ENCODE peak calls at places on chromosomes 12 and 14, in seven cellular contexts. One of them, this sample, is unnamed.

GRCh38 chr12:8890313-8891084 is 23.8 kb upstream of the PHC1 start:
- DNase-seq in activated CD8-positive, alpha-beta memory T cell treated with anti-CD3 and anti-CD28 coated beads for 48 hours: peak; percentile 25
- DNase-seq in GM23338: peak; percentile 82
- DNase-seq in nephron progenitor cell: peak; percentile 74
- DNase-seq in cardiac muscle cell: peak; percentile 68
- DNase-seq in neural crest cell: peak; percentile 76
- DNase-seq in AML-193: peak; percentile 42
- DNase-seq in this sample: no peak

GRCh38 chr12:71636704-71637115 is 26.9 kb downstream of the ZFC3H1 start:
- DNase-seq in activated CD8-positive, alpha-beta memory T cell treated with anti-CD3 and anti-CD28 coated beads for 48 hours: no peak
- DNase-seq in GM23338: peak; percentile 93
- DNase-seq in nephron progenitor cell: peak; percentile 15
- DNase-seq in cardiac muscle cell: peak; percentile 80
- DNase-seq in neural crest cell: no peak
- DNase-seq in AML-193: peak; percentile 74
- DNase-seq in this sample: no peak

GRCh38 chr12:110694330-110694891 is 5.5 kb upstream of the HVCN1 start:
- DNase-seq in activated CD8-positive, alpha-beta memory T cell treated with anti-CD3 and anti-CD28 coated beads for 48 hours: no peak
- DNase-seq in GM23338: no peak
- DNase-seq in nephron progenitor cell: no peak
- DNase-seq in cardiac muscle cell: peak; percentile 22
- DNase-seq in neural crest cell: no peak
- DNase-seq in AML-193: peak; percentile 56
- DNase-seq in this sample: no peak

GRCh38 chr12:67698711-67699603 is 50.4 kb downstream of the DYRK2 start:
- DNase-seq in activated CD8-positive, alpha-beta memory T cell treated with anti-CD3 and anti-CD28 coated beads for 48 hours: no peak
- DNase-seq in GM23338: no peak
- DNase-seq in nephron progenitor cell: no peak
- DNase-seq in cardiac muscle cell: peak; percentile 30
- DNase-seq in neural crest cell: no peak
- DNase-seq in AML-193: peak; percentile 49
- DNase-seq in this sample: no peak

GRCh38 chr14:74240794-74241610 is 1.8 kb downstream of the VSX2 start:
- DNase-seq in activated CD8-positive, alpha-beta memory T cell treated with anti-CD3 and anti-CD28 coated beads for 48 hours: no peak
- DNase-seq in GM23338: peak; percentile 57
- DNase-seq in nephron progenitor cell: peak; percentile 53
- DNase-seq in cardiac muscle cell: no peak
- DNase-seq in neural crest cell: no peak
- DNase-seq in AML-193: no peak
- DNase-seq in this sample: no peak

GRCh38 chr12:27497446-27497845 is 26.6 kb upstream of the PPFIBP1 start:
- DNase-seq in activated CD8-positive, alpha-beta memory T cell treated with anti-CD3 and anti-CD28 coated beads for 48 hours: no peak
- DNase-seq in GM23338: no peak
- DNase-seq in nephron progenitor cell: no peak
- DNase-seq in cardiac muscle cell: no peak
- DNase-seq in neural crest cell: no peak
- DNase-seq in AML-193: no peak
- DNase-seq in this sample: no peak

GRCh38 chr14:90755661-90756304 is 60.4 kb downstream of the TTC7B start:
- DNase-seq in activated CD8-positive, alpha-beta memory T cell treated with anti-CD3 and anti-CD28 coated beads for 48 hours: no peak
- DNase-seq in GM23338: no peak
- DNase-seq in nephron progenitor cell: no peak
- DNase-seq in cardiac muscle cell: no peak
- DNase-seq in neural crest cell: no peak
- DNase-seq in AML-193: no peak
- DNase-seq in this sample: no peak

GRCh38 chr12:51773145-51773869 is 75.2 kb downstream of the FIGNL2 start:
- DNase-seq in activated CD8-positive, alpha-beta memory T cell treated with anti-CD3 and anti-CD28 coated beads for 48 hours: no peak
- DNase-seq in GM23338: no peak
- DNase-seq in nephron progenitor cell: no peak
- DNase-seq in cardiac muscle cell: peak; percentile 87
- DNase-seq in neural crest cell: no peak
- DNase-seq in AML-193: peak; percentile 54
- DNase-seq in this sample: peak; percentile 53

GRCh38 chr12:6825398-6826124 is 2.6 kb upstream of the P3H3 start:
- DNase-seq in activated CD8-positive, alpha-beta memory T cell treated with anti-CD3 and anti-CD28 coated beads for 48 hours: peak; percentile 87
- DNase-seq in GM23338: peak; percentile 91
- DNase-seq in nephron progenitor cell: peak; percentile 95
- DNase-seq in cardiac muscle cell: peak; percentile 89
- DNase-seq in neural crest cell: peak; percentile 96
- DNase-seq in AML-193: peak; percentile 72
- DNase-seq in this sample: peak; percentile 26

GRCh38 chr14:75861161-75861621 is 120.6 kb downstream of the TGFB3 start:
- DNase-seq in activated CD8-positive, alpha-beta memory T cell treated with anti-CD3 and anti-CD28 coated beads for 48 hours: no peak
- DNase-seq in GM23338: peak; percentile 77
- DNase-seq in nephron progenitor cell: no peak
- DNase-seq in cardiac muscle cell: peak; percentile 87
- DNase-seq in neural crest cell: no peak
- DNase-seq in AML-193: no peak
- DNase-seq in this sample: no peak

GRCh38 chr12:50239355-50239891 is 43.9 kb downstream of the LIMA1 start:
- DNase-seq in activated CD8-positive, alpha-beta memory T cell treated with anti-CD3 and anti-CD28 coated beads for 48 hours: no peak
- DNase-seq in GM23338: no peak
- DNase-seq in nephron progenitor cell: no peak
- DNase-seq in cardiac muscle cell: no peak
- DNase-seq in neural crest cell: no peak
- DNase-seq in AML-193: no peak
- DNase-seq in this sample: no peak

GRCh38 chr14:31013841-31014240 is 11.6 kb upstream of the AP4S1 start:
- DNase-seq in activated CD8-positive, alpha-beta memory T cell treated with anti-CD3 and anti-CD28 coated beads for 48 hours: no peak
- DNase-seq in GM23338: no peak
- DNase-seq in nephron progenitor cell: no peak
- DNase-seq in cardiac muscle cell: no peak
- DNase-seq in neural crest cell: no peak
- DNase-seq in AML-193: no peak
- DNase-seq in this sample: no peak

GRCh38 chr12:75892779-75893408 is 138.7 kb downstream of the PHLDA1 start:
- DNase-seq in activated CD8-positive, alpha-beta memory T cell treated with anti-CD3 and anti-CD28 coated beads for 48 hours: no peak
- DNase-seq in GM23338: no peak
- DNase-seq in nephron progenitor cell: no peak
- DNase-seq in cardiac muscle cell: peak; percentile 91
- DNase-seq in neural crest cell: no peak
- DNase-seq in AML-193: no peak
- DNase-seq in this sample: no peak

GRCh38 chr12:16726879-16727278 is 120.9 kb upstream of the LMO3 start:
- DNase-seq in activated CD8-positive, alpha-beta memory T cell treated with anti-CD3 and anti-CD28 coated beads for 48 hours: no peak
- DNase-seq in GM23338: no peak
- DNase-seq in nephron progenitor cell: no peak
- DNase-seq in cardiac muscle cell: no peak
- DNase-seq in neural crest cell: no peak
- DNase-seq in AML-193: no peak
- DNase-seq in this sample: no peak

GRCh38 chr14:105456736-105457703 is 17.6 kb upstream of the CRIP2 start:
- DNase-seq in activated CD8-positive, alpha-beta memory T cell treated with anti-CD3 and anti-CD28 coated beads for 48 hours: no peak
- DNase-seq in GM23338: no peak
- DNase-seq in nephron progenitor cell: no peak
- DNase-seq in cardiac muscle cell: no peak
- DNase-seq in neural crest cell: no peak
- DNase-seq in AML-193: no peak
- DNase-seq in this sample: no peak

GRCh38 chr12:94103986-94104385 is 44.4 kb upstream of the PLXNC1 start:
- DNase-seq in activated CD8-positive, alpha-beta memory T cell treated with anti-CD3 and anti-CD28 coated beads for 48 hours: no peak
- DNase-seq in GM23338: no peak
- DNase-seq in nephron progenitor cell: no peak
- DNase-seq in cardiac muscle cell: no peak
- DNase-seq in neural crest cell: no peak
- DNase-seq in AML-193: no peak
- DNase-seq in this sample: no peak

GRCh38 chr12:92030618-92031017 is 115.0 kb downstream of the BTG1 start:
- DNase-seq in activated CD8-positive, alpha-beta memory T cell treated with anti-CD3 and anti-CD28 coated beads for 48 hours: no peak
- DNase-seq in GM23338: no peak
- DNase-seq in nephron progenitor cell: no peak
- DNase-seq in cardiac muscle cell: peak; percentile 79
- DNase-seq in neural crest cell: no peak
- DNase-seq in AML-193: no peak
- DNase-seq in this sample: no peak

GRCh38 chr14:67418368-67419174 is 6.6 kb upstream of the PLEK2 start:
- DNase-seq in activated CD8-positive, alpha-beta memory T cell treated with anti-CD3 and anti-CD28 coated beads for 48 hours: no peak
- DNase-seq in GM23338: no peak
- DNase-seq in nephron progenitor cell: no peak
- DNase-seq in cardiac muscle cell: no peak
- DNase-seq in neural crest cell: no peak
- DNase-seq in AML-193: no peak
- DNase-seq in this sample: no peak

GRCh38 chr12:13094349-13094748 is 9.1 kb downstream of the GSG1 start:
- DNase-seq in activated CD8-positive, alpha-beta memory T cell treated with anti-CD3 and anti-CD28 coated beads for 48 hours: no peak
- DNase-seq in GM23338: no peak
- DNase-seq in nephron progenitor cell: no peak
- DNase-seq in cardiac muscle cell: peak; percentile 55
- DNase-seq in neural crest cell: no peak
- DNase-seq in AML-193: peak; percentile 86
- DNase-seq in this sample: no peak

GRCh38 chr12:121797937-121798801 is 4.7 kb upstream of the RHOF start:
- DNase-seq in activated CD8-positive, alpha-beta memory T cell treated with anti-CD3 and anti-CD28 coated beads for 48 hours: no peak
- DNase-seq in GM23338: peak; percentile 49
- DNase-seq in nephron progenitor cell: no peak
- DNase-seq in cardiac muscle cell: peak; percentile 44
- DNase-seq in neural crest cell: no peak
- DNase-seq in AML-193: no peak
- DNase-seq in this sample: no peak

GRCh38 chr12:116939734-116940133 is 29.0 kb downstream of the FBXW8 start:
- DNase-seq in activated CD8-positive, alpha-beta memory T cell treated with anti-CD3 and anti-CD28 coated beads for 48 hours: no peak
- DNase-seq in GM23338: no peak
- DNase-seq in nephron progenitor cell: no peak
- DNase-seq in cardiac muscle cell: no peak
- DNase-seq in neural crest cell: no peak
- DNase-seq in AML-193: no peak
- DNase-seq in this sample: no peak

GRCh38 chr12:112005419-112006395 is 7.3 kb downstream of the TMEM116 start:
- DNase-seq in activated CD8-positive, alpha-beta memory T cell treated with anti-CD3 and anti-CD28 coated beads for 48 hours: no peak
- DNase-seq in GM23338: peak; percentile 88
- DNase-seq in nephron progenitor cell: no peak
- DNase-seq in cardiac muscle cell: peak; percentile 27
- DNase-seq in neural crest cell: no peak
- DNase-seq in AML-193: no peak
- DNase-seq in this sample: no peak

GRCh38 chr12:121116318-121117225 is 16.1 kb upstream of the P2RX7 start:
- DNase-seq in activated CD8-positive, alpha-beta memory T cell treated with anti-CD3 and anti-CD28 coated beads for 48 hours: no peak
- DNase-seq in GM23338: no peak
- DNase-seq in nephron progenitor cell: no peak
- DNase-seq in cardiac muscle cell: no peak
- DNase-seq in neural crest cell: no peak
- DNase-seq in AML-193: no peak
- DNase-seq in this sample: no peak

GRCh38 chr14:51208982-51209381 is 31.1 kb upstream of the TMX1 start:
- DNase-seq in activated CD8-positive, alpha-beta memory T cell treated with anti-CD3 and anti-CD28 coated beads for 48 hours: no peak
- DNase-seq in GM23338: no peak
- DNase-seq in nephron progenitor cell: no peak
- DNase-seq in cardiac muscle cell: no peak
- DNase-seq in neural crest cell: no peak
- DNase-seq in AML-193: no peak
- DNase-seq in this sample: no peak

GRCh38 chr14:32230181-32230580 is 27.1 kb upstream of the RNU6-8 start:
- DNase-seq in activated CD8-positive, alpha-beta memory T cell treated with anti-CD3 and anti-CD28 coated beads for 48 hours: no peak
- DNase-seq in GM23338: no peak
- DNase-seq in nephron progenitor cell: no peak
- DNase-seq in cardiac muscle cell: peak; percentile 21
- DNase-seq in neural crest cell: no peak
- DNase-seq in AML-193: no peak
- DNase-seq in this sample: no peak

GRCh38 chr14:61328629-61329262 is 7.4 kb downstream of the PRKCH start:
- DNase-seq in activated CD8-positive, alpha-beta memory T cell treated with anti-CD3 and anti-CD28 coated beads for 48 hours: no peak
- DNase-seq in GM23338: no peak
- DNase-seq in nephron progenitor cell: no peak
- DNase-seq in cardiac muscle cell: no peak
- DNase-seq in neural crest cell: no peak
- DNase-seq in AML-193: no peak
- DNase-seq in this sample: no peak

GRCh38 chr14:102503576-102504224 is 5.9 kb downstream of the ANKRD9 start:
- DNase-seq in activated CD8-positive, alpha-beta memory T cell treated with anti-CD3 and anti-CD28 coated beads for 48 hours: no peak
- DNase-seq in GM23338: no peak
- DNase-seq in nephron progenitor cell: no peak
- DNase-seq in cardiac muscle cell: no peak
- DNase-seq in neural crest cell: no peak
- DNase-seq in AML-193: no peak
- DNase-seq in this sample: no peak

GRCh38 chr12:125376422-125376821 is 311.2 kb downstream of the AACS start:
- DNase-seq in activated CD8-positive, alpha-beta memory T cell treated with anti-CD3 and anti-CD28 coated beads for 48 hours: no peak
- DNase-seq in GM23338: no peak
- DNase-seq in nephron progenitor cell: no peak
- DNase-seq in cardiac muscle cell: no peak
- DNase-seq in neural crest cell: no peak
- DNase-seq in AML-193: no peak
- DNase-seq in this sample: no peak

GRCh38 chr12:120466560-120467315 is 2.8 kb downstream of the SRSF9 start:
- DNase-seq in activated CD8-positive, alpha-beta memory T cell treated with anti-CD3 and anti-CD28 coated beads for 48 hours: no peak
- DNase-seq in GM23338: peak; percentile 77
- DNase-seq in nephron progenitor cell: peak; percentile 52
- DNase-seq in cardiac muscle cell: peak; percentile 59
- DNase-seq in neural crest cell: peak; percentile 55
- DNase-seq in AML-193: peak; percentile 55
- DNase-seq in this sample: no peak

GRCh38 chr12:50971946-50972345 is 19.6 kb downstream of the HIGD1C start:
- DNase-seq in activated CD8-positive, alpha-beta memory T cell treated with anti-CD3 and anti-CD28 coated beads for 48 hours: no peak
- DNase-seq in GM23338: no peak
- DNase-seq in nephron progenitor cell: no peak
- DNase-seq in cardiac muscle cell: peak; percentile 44
- DNase-seq in neural crest cell: no peak
- DNase-seq in AML-193: no peak
- DNase-seq in this sample: no peak

GRCh38 chr14:75165586-75166391 is 10.6 kb downstream of the TMED10 start:
- DNase-seq in activated CD8-positive, alpha-beta memory T cell treated with anti-CD3 and anti-CD28 coated beads for 48 hours: no peak
- DNase-seq in GM23338: no peak
- DNase-seq in nephron progenitor cell: no peak
- DNase-seq in cardiac muscle cell: peak; percentile 73
- DNase-seq in neural crest cell: no peak
- DNase-seq in AML-193: no peak
- DNase-seq in this sample: no peak

GRCh38 chr14:61615743-61616523 is 79.4 kb upstream of the HIF1A start:
- DNase-seq in activated CD8-positive, alpha-beta memory T cell treated with anti-CD3 and anti-CD28 coated beads for 48 hours: no peak
- DNase-seq in GM23338: no peak
- DNase-seq in nephron progenitor cell: no peak
- DNase-seq in cardiac muscle cell: peak; percentile 89
- DNase-seq in neural crest cell: no peak
- DNase-seq in AML-193: no peak
- DNase-seq in this sample: no peak

GRCh38 chr14:100790785-100791667 is 34.9 kb upstream of the MEG3 start:
- DNase-seq in activated CD8-positive, alpha-beta memory T cell treated with anti-CD3 and anti-CD28 coated beads for 48 hours: no peak
- DNase-seq in GM23338: no peak
- DNase-seq in nephron progenitor cell: no peak
- DNase-seq in cardiac muscle cell: peak; percentile 91
- DNase-seq in neural crest cell: no peak
- DNase-seq in AML-193: no peak
- DNase-seq in this sample: peak; percentile 14

GRCh38 chr12:47881826-47882427 is 22.9 kb downstream of the VDR start:
- DNase-seq in activated CD8-positive, alpha-beta memory T cell treated with anti-CD3 and anti-CD28 coated beads for 48 hours: no peak
- DNase-seq in GM23338: no peak
- DNase-seq in nephron progenitor cell: no peak
- DNase-seq in cardiac muscle cell: peak; percentile 99
- DNase-seq in neural crest cell: no peak
- DNase-seq in AML-193: peak; percentile 69
- DNase-seq in this sample: peak; percentile 97

GRCh38 chr12:30926243-30927209 is at the start of gene TSPAN11:
- DNase-seq in activated CD8-positive, alpha-beta memory T cell treated with anti-CD3 and anti-CD28 coated beads for 48 hours: no peak
- DNase-seq in GM23338: peak; percentile 94
- DNase-seq in nephron progenitor cell: peak; percentile 77
- DNase-seq in cardiac muscle cell: peak; percentile 47
- DNase-seq in neural crest cell: peak; percentile 59
- DNase-seq in AML-193: no peak
- DNase-seq in this sample: no peak

GRCh38 chr14:83217492-83217891 is 1683.8 kb upstream of the SEL1L start:
- DNase-seq in activated CD8-positive, alpha-beta memory T cell treated with anti-CD3 and anti-CD28 coated beads for 48 hours: no peak
- DNase-seq in GM23338: no peak
- DNase-seq in nephron progenitor cell: no peak
- DNase-seq in cardiac muscle cell: peak; percentile 8
- DNase-seq in neural crest cell: no peak
- DNase-seq in AML-193: peak; percentile 43
- DNase-seq in this sample: no peak